ENCODE peak calls at places on chromosome 16, in five cellular contexts. B, O, C, Y and A are unnamed samples. For H3K27me3, the result is how much of the 10 kb centered on the place peaks cover.

GRCh38 chr16:11149011-11149616 is 106.9 kb downstream of the SOCS1 start:
- DNase-seq in B (no peak), O (no peak), C (no peak), Y (no peak), A (no peak)

GRCh38 chr16:74501484-74502479 is 80.5 kb upstream of the CLEC18B start:
- DNase-seq in B (no peak), O (no peak), C (no peak), Y (no peak), A (peak)

GRCh38 chr16:84382396-84382795 is 14.1 kb downstream of the ATP2C2 start:
- DNase-seq in B (no peak), O (no peak), C (no peak), Y (no peak), A (no peak)

GRCh38 chr16:83227336-83227735 is 580.4 kb upstream of the HSBP1 start:
- DNase-seq in B (no peak), O (no peak), C (no peak), Y (no peak), A (no peak)

GRCh38 chr16:17367932-17368331 is 102.8 kb downstream of the XYLT1 start:
- DNase-seq in B (peak), O (no peak), C (no peak), Y (no peak), A (no peak)

GRCh38 chr16:1731073-1731472 is 25.1 kb downstream of the MAPK8IP3 start:
- DNase-seq in B (no peak), O (no peak), C (no peak), Y (no peak), A (no peak)

GRCh38 chr16:22888791-22889190 is 74.8 kb downstream of the HS3ST2 start:
- DNase-seq in B (no peak), O (no peak), C (no peak), Y (no peak), A (no peak)

GRCh38 chr16:1787322-1788094 is 4.7 kb downstream of the NUBP2 start:
- DNase-seq in B (no peak), O (no peak), C (no peak), Y (no peak), A (peak)

GRCh38 chr16:29825145-29826044 is 5.1 kb downstream of the MVP start:
- DNase-seq in B (no peak), O (no peak), C (no peak), Y (peak), A (peak)

GRCh38 chr16:57647136-57647875 is 18.9 kb downstream of the ADGRG1 start:
- DNase-seq in B (no peak), O (no peak), C (no peak), Y (no peak), A (no peak)

GRCh38 chr16:72015124-72015523 is 6.6 kb downstream of the DHODH start:
- DNase-seq in B (no peak), O (peak), C (no peak), Y (no peak), A (no peak)

GRCh38 chr16:87062569-87063442 is 254.4 kb downstream of the C16orf95 start:
- DNase-seq in B (peak), O (peak), C (no peak), Y (no peak), A (peak)

GRCh38 chr16:813204-813915 is 12.8 kb upstream of the GNG13 start:
- DNase-seq in B (peak), O (no peak), C (no peak), Y (no peak), A (peak)

GRCh38 chr16:74999683-75000480 is 1.1 kb downstream of the ZNRF1 start:
- DNase-seq in B (no peak), O (peak), C (peak), Y (peak), A (peak)

GRCh38 chr16:71830359-71830758 is 15.4 kb upstream of the ATXN1L start:
- DNase-seq in B (no peak), O (no peak), C (no peak), Y (no peak), A (no peak)

GRCh38 chr16:25614836-25615235 is 76.9 kb upstream of the HS3ST4 start:
- DNase-seq in B (no peak), O (no peak), C (no peak), Y (no peak), A (no peak)
- H3K27me3 ChIP-seq in B (under half), O (under half), C (under half), Y (under half), A (under half)

GRCh38 chr16:3254309-3254708 is 2.1 kb downstream of the MEFV start:
- DNase-seq in B (no peak), O (no peak), C (no peak), Y (no peak), A (no peak)
- H3K27me3 ChIP-seq in B (under half), O (under half), C (under half), Y (under half), A (under half)

DNA sequence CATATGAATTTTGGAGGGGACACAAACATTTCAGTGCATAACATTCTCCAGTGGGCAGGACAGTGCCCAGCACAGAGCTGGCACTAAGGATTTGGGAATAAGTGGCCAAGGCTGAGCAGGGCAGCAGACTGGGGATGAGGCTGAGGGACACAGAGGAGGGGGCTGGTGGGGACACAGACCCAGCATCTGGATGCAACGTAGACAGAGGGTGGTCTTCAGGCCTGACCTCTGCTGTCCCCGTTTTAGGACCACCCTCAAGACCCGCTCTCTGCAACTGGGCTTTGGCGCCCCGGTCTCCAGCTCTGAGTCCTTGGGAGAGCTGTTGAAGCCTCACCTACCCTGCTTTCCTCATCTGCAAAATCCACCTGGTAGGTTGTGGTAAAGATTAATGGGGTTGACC is 3.3 kb upstream of the PRSS33 start:
- DNase-seq in B (no peak), O (no peak), C (no peak), Y (no peak), A (no peak)
- H3K27me3 ChIP-seq in B (under half), O (under half), C (under half), Y (under half), A (under half)

DNA sequence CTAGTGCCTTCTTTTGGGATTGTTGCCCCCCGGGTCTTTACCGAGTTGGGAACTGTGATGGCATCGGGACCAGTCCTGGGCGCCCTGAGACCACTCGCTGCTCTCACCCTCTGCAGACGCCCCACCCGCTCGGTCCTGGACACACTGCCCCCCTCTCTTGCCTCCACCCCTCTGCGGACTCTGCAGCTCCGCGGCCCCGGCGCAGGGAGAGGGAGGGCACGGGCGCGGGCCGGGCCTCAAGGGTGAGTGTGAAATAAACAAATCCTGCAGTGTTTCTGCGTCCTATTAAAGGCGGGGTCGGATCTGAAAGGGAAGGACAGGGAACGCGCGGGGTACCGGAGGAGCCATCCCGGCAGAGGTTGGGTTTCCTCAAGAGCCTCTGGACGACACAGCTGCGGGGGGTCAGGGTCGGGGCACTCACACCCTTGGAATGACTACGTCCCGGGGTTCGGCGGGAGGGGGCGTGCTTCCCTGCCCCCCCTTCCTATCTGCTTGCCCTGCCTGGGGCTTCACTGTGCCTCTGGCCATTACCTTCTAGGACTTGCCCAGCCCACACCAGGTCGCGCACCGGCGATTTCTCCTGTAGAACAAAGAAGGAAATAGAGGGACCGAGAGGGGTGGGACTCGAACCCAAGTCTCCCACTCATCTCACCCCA is 514 bp upstream of the HSF4 start:
- DNase-seq in B (no peak), O (no peak), C (no peak), Y (no peak), A (no peak)
- H3K27me3 ChIP-seq in B (half or more), O (under half), C (under half), Y (under half), A (under half)